ENCODE peak calls at places on chromosomes 16 and 17, in six cellular contexts. One of them, this sample, is unnamed.

GRCh38 chr16:69848635-69849545 is 86.8 kb downstream of the WWP2 start:
- DNase-seq in omental fat pad: peak; percentile 48
- DNase-seq in T47D: no peak
- DNase-seq in activated gamma-delta T cell treated with Interleukin-2 at 50 U/mL for 16 hours: no peak
- DNase-seq in stimulated activated CD8-positive, alpha-beta memory T cell treated with anti-CD3 and anti-CD28 coated beads, Interleukin-15, amount 100 ng/mL, for 4 hours: no peak
- DNase-seq in choroid plexus epithelial cell: peak; percentile 58
- DNase-seq in this sample: peak; percentile 55

GRCh38 chr16:24041834-24042631 is 206.2 kb downstream of the PRKCB start:
- DNase-seq in omental fat pad: peak; percentile 47
- DNase-seq in T47D: peak; percentile 72
- DNase-seq in activated gamma-delta T cell treated with Interleukin-2 at 50 U/mL for 16 hours: peak; percentile 79
- DNase-seq in stimulated activated CD8-positive, alpha-beta memory T cell treated with anti-CD3 and anti-CD28 coated beads, Interleukin-15, amount 100 ng/mL, for 4 hours: peak; percentile 46
- DNase-seq in choroid plexus epithelial cell: peak; percentile 67
- DNase-seq in this sample: peak; percentile 26

GRCh38 chr16:72300892-72301291 is 128.9 kb upstream of the PMFBP1 start:
- DNase-seq in omental fat pad: no peak
- DNase-seq in T47D: no peak
- DNase-seq in activated gamma-delta T cell treated with Interleukin-2 at 50 U/mL for 16 hours: no peak
- DNase-seq in stimulated activated CD8-positive, alpha-beta memory T cell treated with anti-CD3 and anti-CD28 coated beads, Interleukin-15, amount 100 ng/mL, for 4 hours: no peak
- DNase-seq in choroid plexus epithelial cell: no peak
- DNase-seq in this sample: no peak

GRCh38 chr17:62565817-62566216 is 61.7 kb upstream of the MRC2 start:
- DNase-seq in omental fat pad: no peak
- DNase-seq in T47D: no peak
- DNase-seq in activated gamma-delta T cell treated with Interleukin-2 at 50 U/mL for 16 hours: no peak
- DNase-seq in stimulated activated CD8-positive, alpha-beta memory T cell treated with anti-CD3 and anti-CD28 coated beads, Interleukin-15, amount 100 ng/mL, for 4 hours: no peak
- DNase-seq in choroid plexus epithelial cell: peak; percentile 52
- DNase-seq in this sample: no peak

GRCh38 chr17:35373532-35373983 is at the start of gene SLFN11:
- DNase-seq in omental fat pad: peak; percentile 83
- DNase-seq in T47D: peak; percentile 86
- DNase-seq in activated gamma-delta T cell treated with Interleukin-2 at 50 U/mL for 16 hours: peak; percentile 69
- DNase-seq in stimulated activated CD8-positive, alpha-beta memory T cell treated with anti-CD3 and anti-CD28 coated beads, Interleukin-15, amount 100 ng/mL, for 4 hours: peak; percentile 76
- DNase-seq in choroid plexus epithelial cell: peak; percentile 90
- DNase-seq in this sample: peak; percentile 74

GRCh38 chr17:6536053-6536452 is 20.3 kb downstream of the PITPNM3 start:
- DNase-seq in omental fat pad: no peak
- DNase-seq in T47D: no peak
- DNase-seq in activated gamma-delta T cell treated with Interleukin-2 at 50 U/mL for 16 hours: no peak
- DNase-seq in stimulated activated CD8-positive, alpha-beta memory T cell treated with anti-CD3 and anti-CD28 coated beads, Interleukin-15, amount 100 ng/mL, for 4 hours: no peak
- DNase-seq in choroid plexus epithelial cell: no peak
- DNase-seq in this sample: no peak

GRCh38 chr17:74289688-74290087 is 15.7 kb downstream of the DNAI2 start:
- DNase-seq in omental fat pad: no peak
- DNase-seq in T47D: no peak
- DNase-seq in activated gamma-delta T cell treated with Interleukin-2 at 50 U/mL for 16 hours: no peak
- DNase-seq in stimulated activated CD8-positive, alpha-beta memory T cell treated with anti-CD3 and anti-CD28 coated beads, Interleukin-15, amount 100 ng/mL, for 4 hours: no peak
- DNase-seq in choroid plexus epithelial cell: no peak
- DNase-seq in this sample: no peak

GRCh38 chr17:18182978-18183333 is 672 bp upstream of the ALKBH5 start:
- DNase-seq in omental fat pad: peak; percentile 62
- DNase-seq in T47D: no peak
- DNase-seq in activated gamma-delta T cell treated with Interleukin-2 at 50 U/mL for 16 hours: peak; percentile 80
- DNase-seq in stimulated activated CD8-positive, alpha-beta memory T cell treated with anti-CD3 and anti-CD28 coated beads, Interleukin-15, amount 100 ng/mL, for 4 hours: peak; percentile 68
- DNase-seq in choroid plexus epithelial cell: no peak
- DNase-seq in this sample: peak; percentile 88

GRCh38 chr17:49914096-49914490 is 54.9 kb upstream of the DLX4 start:
- DNase-seq in omental fat pad: no peak
- DNase-seq in T47D: peak; percentile 72
- DNase-seq in activated gamma-delta T cell treated with Interleukin-2 at 50 U/mL for 16 hours: no peak
- DNase-seq in stimulated activated CD8-positive, alpha-beta memory T cell treated with anti-CD3 and anti-CD28 coated beads, Interleukin-15, amount 100 ng/mL, for 4 hours: no peak
- DNase-seq in choroid plexus epithelial cell: no peak
- DNase-seq in this sample: no peak

GRCh38 chr16:84396537-84397008 is 28.2 kb downstream of the ATP2C2 start:
- DNase-seq in omental fat pad: no peak
- DNase-seq in T47D: no peak
- DNase-seq in activated gamma-delta T cell treated with Interleukin-2 at 50 U/mL for 16 hours: no peak
- DNase-seq in stimulated activated CD8-positive, alpha-beta memory T cell treated with anti-CD3 and anti-CD28 coated beads, Interleukin-15, amount 100 ng/mL, for 4 hours: no peak
- DNase-seq in choroid plexus epithelial cell: peak; percentile 13
- DNase-seq in this sample: no peak

GRCh38 chr17:69500911-69501429 is 86.5 kb downstream of the MAP2K6 start:
- DNase-seq in omental fat pad: no peak
- DNase-seq in T47D: no peak
- DNase-seq in activated gamma-delta T cell treated with Interleukin-2 at 50 U/mL for 16 hours: no peak
- DNase-seq in stimulated activated CD8-positive, alpha-beta memory T cell treated with anti-CD3 and anti-CD28 coated beads, Interleukin-15, amount 100 ng/mL, for 4 hours: no peak
- DNase-seq in choroid plexus epithelial cell: no peak
- DNase-seq in this sample: no peak

GRCh38 chr17:77320046-77320445 is 179.3 kb downstream of the SEC14L1 start:
- DNase-seq in omental fat pad: no peak
- DNase-seq in T47D: no peak
- DNase-seq in activated gamma-delta T cell treated with Interleukin-2 at 50 U/mL for 16 hours: no peak
- DNase-seq in stimulated activated CD8-positive, alpha-beta memory T cell treated with anti-CD3 and anti-CD28 coated beads, Interleukin-15, amount 100 ng/mL, for 4 hours: no peak
- DNase-seq in choroid plexus epithelial cell: peak; percentile 84
- DNase-seq in this sample: no peak

GRCh38 chr17:6455321-6455705 is 11.1 kb downstream of the PIMREG start:
- DNase-seq in omental fat pad: no peak
- DNase-seq in T47D: no peak
- DNase-seq in activated gamma-delta T cell treated with Interleukin-2 at 50 U/mL for 16 hours: peak; percentile 28
- DNase-seq in stimulated activated CD8-positive, alpha-beta memory T cell treated with anti-CD3 and anti-CD28 coated beads, Interleukin-15, amount 100 ng/mL, for 4 hours: no peak
- DNase-seq in choroid plexus epithelial cell: peak; percentile 36
- DNase-seq in this sample: no peak

GRCh38 chr16:10812352-10813122 is 6.1 kb downstream of the TVP23A start:
- DNase-seq in omental fat pad: no peak
- DNase-seq in T47D: no peak
- DNase-seq in activated gamma-delta T cell treated with Interleukin-2 at 50 U/mL for 16 hours: no peak
- DNase-seq in stimulated activated CD8-positive, alpha-beta memory T cell treated with anti-CD3 and anti-CD28 coated beads, Interleukin-15, amount 100 ng/mL, for 4 hours: no peak
- DNase-seq in choroid plexus epithelial cell: no peak
- DNase-seq in this sample: no peak

GRCh38 chr17:48539177-48539576 is 5.7 kb downstream of the HOXB2 start:
- DNase-seq in omental fat pad: no peak
- DNase-seq in T47D: no peak
- DNase-seq in activated gamma-delta T cell treated with Interleukin-2 at 50 U/mL for 16 hours: no peak
- DNase-seq in stimulated activated CD8-positive, alpha-beta memory T cell treated with anti-CD3 and anti-CD28 coated beads, Interleukin-15, amount 100 ng/mL, for 4 hours: no peak
- DNase-seq in choroid plexus epithelial cell: no peak
- DNase-seq in this sample: no peak

GRCh38 chr16:69465083-69465721 is 40.8 kb downstream of the CYB5B start:
- DNase-seq in omental fat pad: no peak
- DNase-seq in T47D: peak; percentile 41
- DNase-seq in activated gamma-delta T cell treated with Interleukin-2 at 50 U/mL for 16 hours: peak; percentile 7
- DNase-seq in stimulated activated CD8-positive, alpha-beta memory T cell treated with anti-CD3 and anti-CD28 coated beads, Interleukin-15, amount 100 ng/mL, for 4 hours: no peak
- DNase-seq in choroid plexus epithelial cell: peak; percentile 60
- DNase-seq in this sample: no peak

GRCh38 chr16:87263418-87264052 is 53.7 kb downstream of the C16orf95 start:
- DNase-seq in omental fat pad: no peak
- DNase-seq in T47D: peak; percentile 42
- DNase-seq in activated gamma-delta T cell treated with Interleukin-2 at 50 U/mL for 16 hours: no peak
- DNase-seq in stimulated activated CD8-positive, alpha-beta memory T cell treated with anti-CD3 and anti-CD28 coated beads, Interleukin-15, amount 100 ng/mL, for 4 hours: no peak
- DNase-seq in choroid plexus epithelial cell: no peak
- DNase-seq in this sample: no peak

GRCh38 chr16:360698-361336 is 8.3 kb upstream of the AXIN1 start:
- DNase-seq in omental fat pad: no peak
- DNase-seq in T47D: no peak
- DNase-seq in activated gamma-delta T cell treated with Interleukin-2 at 50 U/mL for 16 hours: no peak
- DNase-seq in stimulated activated CD8-positive, alpha-beta memory T cell treated with anti-CD3 and anti-CD28 coated beads, Interleukin-15, amount 100 ng/mL, for 4 hours: no peak
- DNase-seq in choroid plexus epithelial cell: no peak
- DNase-seq in this sample: no peak

GRCh38 chr17:8163978-8164814 is 1.4 kb upstream of the VAMP2 start:
- DNase-seq in omental fat pad: no peak
- DNase-seq in T47D: peak; percentile 61
- DNase-seq in activated gamma-delta T cell treated with Interleukin-2 at 50 U/mL for 16 hours: peak; percentile 74
- DNase-seq in stimulated activated CD8-positive, alpha-beta memory T cell treated with anti-CD3 and anti-CD28 coated beads, Interleukin-15, amount 100 ng/mL, for 4 hours: no peak
- DNase-seq in choroid plexus epithelial cell: no peak
- DNase-seq in this sample: no peak

GRCh38 chr16:86990451-86990850 is 326.7 kb downstream of the C16orf95 start:
- DNase-seq in omental fat pad: no peak
- DNase-seq in T47D: no peak
- DNase-seq in activated gamma-delta T cell treated with Interleukin-2 at 50 U/mL for 16 hours: no peak
- DNase-seq in stimulated activated CD8-positive, alpha-beta memory T cell treated with anti-CD3 and anti-CD28 coated beads, Interleukin-15, amount 100 ng/mL, for 4 hours: no peak
- DNase-seq in choroid plexus epithelial cell: no peak
- DNase-seq in this sample: no peak

GRCh38 chr16:29891525-29892457 is 7.6 kb downstream of the SEZ6L2 start:
- DNase-seq in omental fat pad: no peak
- DNase-seq in T47D: no peak
- DNase-seq in activated gamma-delta T cell treated with Interleukin-2 at 50 U/mL for 16 hours: no peak
- DNase-seq in stimulated activated CD8-positive, alpha-beta memory T cell treated with anti-CD3 and anti-CD28 coated beads, Interleukin-15, amount 100 ng/mL, for 4 hours: no peak
- DNase-seq in choroid plexus epithelial cell: no peak
- DNase-seq in this sample: no peak

GRCh38 chr17:51793686-51794085 is 364.8 kb downstream of the CA10 start:
- DNase-seq in omental fat pad: no peak
- DNase-seq in T47D: no peak
- DNase-seq in activated gamma-delta T cell treated with Interleukin-2 at 50 U/mL for 16 hours: no peak
- DNase-seq in stimulated activated CD8-positive, alpha-beta memory T cell treated with anti-CD3 and anti-CD28 coated beads, Interleukin-15, amount 100 ng/mL, for 4 hours: no peak
- DNase-seq in choroid plexus epithelial cell: no peak
- DNase-seq in this sample: no peak

GRCh38 chr17:50922107-50922506 is 56.0 kb upstream of the TOB1 start:
- DNase-seq in omental fat pad: no peak
- DNase-seq in T47D: no peak
- DNase-seq in activated gamma-delta T cell treated with Interleukin-2 at 50 U/mL for 16 hours: no peak
- DNase-seq in stimulated activated CD8-positive, alpha-beta memory T cell treated with anti-CD3 and anti-CD28 coated beads, Interleukin-15, amount 100 ng/mL, for 4 hours: no peak
- DNase-seq in choroid plexus epithelial cell: no peak
- DNase-seq in this sample: no peak

GRCh38 chr17:42281571-42282096 is 5.4 kb upstream of the STAT5B start:
- DNase-seq in omental fat pad: peak; percentile 15
- DNase-seq in T47D: no peak
- DNase-seq in activated gamma-delta T cell treated with Interleukin-2 at 50 U/mL for 16 hours: no peak
- DNase-seq in stimulated activated CD8-positive, alpha-beta memory T cell treated with anti-CD3 and anti-CD28 coated beads, Interleukin-15, amount 100 ng/mL, for 4 hours: no peak
- DNase-seq in choroid plexus epithelial cell: no peak
- DNase-seq in this sample: no peak

GRCh38 chr17:35051579-35052239 is 11.8 kb downstream of the RFFL start:
- DNase-seq in omental fat pad: no peak
- DNase-seq in T47D: no peak
- DNase-seq in activated gamma-delta T cell treated with Interleukin-2 at 50 U/mL for 16 hours: no peak
- DNase-seq in stimulated activated CD8-positive, alpha-beta memory T cell treated with anti-CD3 and anti-CD28 coated beads, Interleukin-15, amount 100 ng/mL, for 4 hours: no peak
- DNase-seq in choroid plexus epithelial cell: peak; percentile 61
- DNase-seq in this sample: no peak

GRCh38 chr17:50658602-50659001 is 23.9 kb downstream of the ABCC3 start:
- DNase-seq in omental fat pad: no peak
- DNase-seq in T47D: no peak
- DNase-seq in activated gamma-delta T cell treated with Interleukin-2 at 50 U/mL for 16 hours: no peak
- DNase-seq in stimulated activated CD8-positive, alpha-beta memory T cell treated with anti-CD3 and anti-CD28 coated beads, Interleukin-15, amount 100 ng/mL, for 4 hours: no peak
- DNase-seq in choroid plexus epithelial cell: no peak
- DNase-seq in this sample: no peak

GRCh38 chr17:1362964-1363363 is 37.1 kb downstream of the YWHAE start:
- DNase-seq in omental fat pad: no peak
- DNase-seq in T47D: no peak
- DNase-seq in activated gamma-delta T cell treated with Interleukin-2 at 50 U/mL for 16 hours: no peak
- DNase-seq in stimulated activated CD8-positive, alpha-beta memory T cell treated with anti-CD3 and anti-CD28 coated beads, Interleukin-15, amount 100 ng/mL, for 4 hours: no peak
- DNase-seq in choroid plexus epithelial cell: peak; percentile 57
- DNase-seq in this sample: no peak